ENCODE peak calls at places on chromosome 22, in seven cellular contexts. E is H9, G is IMR-90, R is mesenchymal stem cell, N is trophoblast cell, J is mesendoderm, I is H1. Z is an unnamed sample.

GRCh38 chr22:17838180-17838865 is 64.1 kb upstream of the BID start:
- DNase-seq in N (no peak), I (no peak), J (no peak), E (no peak), G (no peak), R (no peak), Z (no peak)

GRCh38 chr22:45932066-45932465 is 44.9 kb downstream of the WNT7B start:
- DNase-seq in G (no peak), E (no peak), R (no peak), I (no peak), J (no peak), N (no peak), Z (no peak)

GRCh38 chr22:49292909-49293308 is 534.8 kb downstream of the BRD1 start:
- DNase-seq in R (no peak), E (peak; percentile 5), G (no peak), N (no peak), J (no peak), I (peak; percentile 8), Z (no peak)

GRCh38 chr22:35426801-35427140 is 26.8 kb downstream of the MCM5 start:
- DNase-seq in J (peak; percentile 28), R (no peak), N (no peak), E (no peak), I (no peak), G (no peak), Z (peak; percentile 32)

GRCh38 chr22:27620367-27621154 is 181.0 kb downstream of the MN1 start:
- DNase-seq in E (no peak), G (no peak), N (peak; percentile 69), I (no peak), J (no peak), R (no peak), Z (no peak)

GRCh38 chr22:36439481-36440271 is 41.8 kb downstream of the TXN2 start:
- DNase-seq in N (peak; percentile 94), I (no peak), E (no peak), R (peak; percentile 98), G (peak; percentile 97), J (peak; percentile 83), Z (no peak)

GRCh38 chr22:39439170-39439569 is 17.6 kb upstream of the MGAT3 start:
- DNase-seq in G (peak; percentile 76), N (peak; percentile 77), J (no peak), E (no peak), R (peak; percentile 78), I (no peak), Z (no peak)

GRCh38 chr22:27213766-27214581 is 556.6 kb downstream of the MIAT start:
- DNase-seq in N (no peak), G (peak; percentile 55), R (peak; percentile 70), I (no peak), E (peak; percentile 9), J (no peak), Z (no peak)

GRCh38 chr22:46150615-46151423 is 493 bp downstream of the PPARA start:
- DNase-seq in G (no peak), E (peak; percentile 34), R (peak; percentile 47), N (peak; percentile 52), I (peak; percentile 71), J (no peak), Z (peak; percentile 29)

GRCh38 chr22:22022977-22023534 is 40.5 kb upstream of the TOP3B start:
- DNase-seq in J (no peak), E (no peak), N (no peak), G (no peak), R (no peak), I (no peak), Z (no peak)

GRCh38 chr22:24865508-24865907 is 59.5 kb downstream of the SGSM1 start:
- DNase-seq in J (no peak), R (no peak), G (no peak), N (no peak), E (no peak), I (no peak), Z (no peak)

GRCh38 chr22:50537765-50538164 is 7.9 kb upstream of the KLHDC7B start:
- DNase-seq in I (no peak), G (no peak), R (no peak), E (no peak), J (no peak), N (no peak), Z (no peak)

GRCh38 chr22:29003975-29004646 is 57.5 kb downstream of the C22orf31 start:
- DNase-seq in G (no peak), R (no peak), E (peak; percentile 72), J (peak; percentile 76), I (peak; percentile 54), N (no peak), Z (peak; percentile 17)

GRCh38 chr22:17921871-17922821 is 102.2 kb downstream of the MICAL3 start:
- DNase-seq in I (peak; percentile 64), R (no peak), N (peak; percentile 94), G (no peak), J (peak; percentile 95), E (peak; percentile 95), Z (no peak)

GRCh38 chr22:24875862-24876506 is 70.0 kb downstream of the SGSM1 start:
- DNase-seq in I (peak; percentile 80), J (peak; percentile 69), N (peak; percentile 31), G (no peak), R (peak; percentile 24), E (peak; percentile 69), Z (peak; percentile 42)

GRCh38 chr22:24994070-24994763 is 41.7 kb downstream of the KIAA1671 start:
- DNase-seq in R (peak; percentile 66), J (peak; percentile 75), N (peak; percentile 55), I (no peak), G (no peak), E (peak; percentile 79), Z (no peak)

GRCh38 chr22:24429411-24430365 is 2.3 kb downstream of the ADORA2A start:
- DNase-seq in G (peak; percentile 22), I (no peak), E (peak; percentile 65), J (peak; percentile 46), N (no peak), R (no peak), Z (no peak)

GRCh38 chr22:47995718-47996117 is 1233.3 kb downstream of the TBC1D22A start:
- DNase-seq in R (no peak), E (no peak), G (no peak), N (no peak), J (no peak), I (no peak), Z (no peak)
- H2AK5ac ChIP-seq in R (no peak overlapping the region), E (no peak overlapping the region), G (no peak overlapping the region), N (no peak overlapping the region), J (no peak overlapping the region), I (no peak overlapping the region), Z (peak overlapping the region; percentile 10)

DNA sequence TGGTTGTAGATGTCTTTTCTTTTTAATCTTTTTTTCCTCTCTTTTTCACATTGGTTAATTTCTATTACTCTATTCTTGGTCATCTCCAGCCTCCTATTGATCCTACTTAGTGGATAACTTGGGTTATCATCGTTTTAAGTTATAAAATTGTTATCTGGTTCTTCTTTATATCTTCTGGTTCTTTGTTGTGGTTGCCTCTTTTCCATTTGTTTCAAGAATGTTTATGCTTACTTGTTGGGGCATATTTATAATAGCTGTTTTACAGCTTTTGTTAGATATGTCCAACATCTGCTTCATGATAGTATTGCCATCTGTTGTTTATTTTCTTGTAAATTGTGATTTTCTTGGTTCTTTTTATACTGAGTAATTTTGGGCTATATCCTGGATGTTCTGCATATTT is 1429.6 kb downstream of the TBC1D22A start:
- DNase-seq in G (no peak), R (no peak), E (no peak), N (no peak), J (no peak), I (no peak), Z (no peak)
- H2AK5ac ChIP-seq in G (no peak overlapping the region), R (no peak overlapping the region), E (no peak overlapping the region), N (no peak overlapping the region), J (no peak overlapping the region), I (no peak overlapping the region), Z (no peak overlapping the region)

DNA sequence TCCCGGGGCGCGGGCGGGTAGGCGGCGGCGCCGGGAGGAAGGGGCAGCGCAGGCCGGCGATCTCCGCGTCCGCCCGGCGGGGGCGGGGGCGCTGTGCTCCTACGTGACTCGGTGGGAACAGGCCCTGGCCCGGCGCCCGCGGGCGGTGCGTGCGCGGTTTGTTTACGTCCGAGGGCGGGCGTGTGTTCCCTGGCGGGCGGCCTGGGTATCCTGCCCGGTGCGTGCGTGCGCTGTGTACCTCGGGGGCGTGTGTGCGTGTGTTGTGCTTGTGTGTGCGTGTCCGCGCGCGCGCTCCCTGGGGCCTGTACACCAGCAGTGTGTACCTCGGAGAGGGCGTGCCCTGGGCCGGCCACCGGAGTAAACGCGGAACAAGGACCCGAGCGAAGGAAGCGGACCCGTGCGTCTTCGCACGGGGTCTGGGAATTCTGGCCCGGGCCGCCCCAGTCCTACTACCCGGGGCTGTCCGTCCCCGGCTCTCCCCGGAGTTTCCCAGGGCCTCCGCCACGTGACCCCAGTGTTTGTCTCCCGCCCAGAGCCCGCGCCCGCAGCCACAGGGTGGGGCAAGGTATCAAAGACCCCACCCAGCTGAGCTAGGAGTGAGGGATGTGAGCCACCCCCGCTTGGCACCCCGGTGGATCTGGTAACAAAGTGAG is 769 bp downstream of the MAFF start:
- DNase-seq in N (peak; percentile 73), R (peak; percentile 91), E (peak; percentile 43), J (peak; percentile 70), G (peak; percentile 92), I (peak; percentile 74), Z (no peak)
- H2AK5ac ChIP-seq in N (no peak overlapping the region), R (no peak overlapping the region), E (no peak overlapping the region), J (no peak overlapping the region), G (peak overlapping the region; percentile 89), I (no peak overlapping the region), Z (peak overlapping the region; percentile 42)

GRCh38 chr22:23026777-23027176 is 43.5 kb upstream of the GNAZ start:
- DNase-seq in N (no peak), G (no peak), E (no peak), R (no peak), I (no peak), J (no peak), Z (no peak)
- H2AK5ac ChIP-seq in N (no peak overlapping the region), G (no peak overlapping the region), E (no peak overlapping the region), R (no peak overlapping the region), I (no peak overlapping the region), J (no peak overlapping the region), Z (no peak overlapping the region)

DNA sequence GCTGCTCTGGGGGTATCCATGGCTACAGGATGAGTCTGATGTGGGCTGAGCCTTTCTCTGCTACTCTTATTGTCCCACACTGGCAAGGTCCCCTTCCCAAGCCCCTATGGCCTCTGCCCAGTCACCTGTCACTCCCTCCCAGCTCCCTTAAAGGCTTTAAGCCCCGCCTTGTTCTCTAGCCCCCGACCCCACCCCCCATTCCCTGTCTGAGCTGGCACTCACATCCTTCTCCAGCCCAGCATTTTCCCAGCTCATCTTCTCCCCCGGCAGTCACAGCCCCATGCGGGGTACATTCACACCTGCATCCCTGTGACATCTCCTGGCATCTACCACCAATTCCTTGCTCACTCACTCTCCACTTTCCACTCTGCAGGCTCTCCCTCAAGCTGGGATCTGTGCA is 4.3 kb downstream of the MTFP1 start:
- DNase-seq in E (peak; percentile 43), J (peak; percentile 13), G (no peak), R (no peak), N (no peak), I (no peak), Z (no peak)
- H2AK5ac ChIP-seq in E (no peak overlapping the region), J (no peak overlapping the region), G (no peak overlapping the region), R (no peak overlapping the region), N (no peak overlapping the region), I (peak overlapping the region; percentile 28), Z (no peak overlapping the region)